ENCODE peak calls at places on chromosomes 13 and 19, in four cellular contexts. G is K562, L is IMR-90, X is HepG2. I is an unnamed sample.

GRCh38 chr19:48629599-48630288 is 7.4 kb downstream of the DBP start:
- DNase-seq in X (no peak), L (no peak), G (peak), I (no peak)

GRCh38 chr13:64591981-64592380 is 2638.2 kb downstream of the PCDH9 start:
- DNase-seq in G (no peak), L (peak), X (no peak), I (no peak)

GRCh38 chr13:113378825-113379224 is 14.9 kb upstream of the GRTP1 start:
- DNase-seq in L (no peak), X (no peak), G (no peak), I (no peak)

GRCh38 chr13:32956595-32956933 is 59.7 kb upstream of the KL start:
- DNase-seq in G (no peak), L (no peak), X (no peak), I (no peak)

GRCh38 chr13:76522083-76522755 is 364.0 kb downstream of the KCTD12 start:
- DNase-seq in G (no peak), X (no peak), L (peak), I (no peak)

GRCh38 chr19:12838893-12839656 is 760 bp downstream of the MAST1 start:
- DNase-seq in X (no peak), G (no peak), L (no peak), I (no peak)

GRCh38 chr13:102536695-102537485 is 59.9 kb upstream of the TPP2 start:
- DNase-seq in X (no peak), G (no peak), L (no peak), I (no peak)

GRCh38 chr13:79776538-79776937 is 295.6 kb downstream of the NDFIP2 start:
- DNase-seq in G (no peak), L (peak), X (no peak), I (no peak)

GRCh38 chr13:51856027-51856736 is 5.6 kb upstream of the CCDC70 start:
- DNase-seq in G (no peak), X (no peak), L (no peak), I (no peak)

GRCh38 chr19:21098291-21098690 is 16.3 kb downstream of the ZNF714 start:
- DNase-seq in G (no peak), X (no peak), L (no peak), I (no peak)

GRCh38 chr13:75299913-75300862 is 181.8 kb downstream of the TBC1D4 start:
- DNase-seq in L (peak), G (no peak), X (no peak), I (no peak)

GRCh38 chr19:15379996-15380647 is 535 bp upstream of the AKAP8 start:
- DNase-seq in G (peak), L (peak), X (peak), I (peak)

GRCh38 chr19:40225440-40226305 is 816 bp downstream of the CCNP start:
- DNase-seq in L (peak), G (no peak), X (peak), I (no peak)

GRCh38 chr13:66689628-66690027 is 540.5 kb downstream of the PCDH9 start:
- DNase-seq in G (no peak), L (peak), X (no peak), I (peak)

GRCh38 chr19:51702103-51702753 is 9.1 kb downstream of the SPACA6 start:
- DNase-seq in X (no peak), G (peak), L (peak), I (peak)

GRCh38 chr19:56725829-56726424 is 54.4 kb upstream of the ZNF835 start:
- DNase-seq in L (no peak), G (no peak), X (no peak), I (peak)

GRCh38 chr19:46624958-46625661 is at the start of gene PTGIR:
- DNase-seq in L (peak), X (no peak), G (peak), I (no peak)

GRCh38 chr19:47569331-47569730 is 3.6 kb downstream of the ZNF541 start:
- DNase-seq in L (no peak), X (no peak), G (no peak), I (no peak)

GRCh38 chr19:2194513-2195078 is 30.9 kb downstream of the DOT1L start:
- DNase-seq in X (no peak), G (no peak), L (no peak), I (no peak)

GRCh38 chr19:2195914-2196313 is 32.2 kb downstream of the DOT1L start:
- DNase-seq in L (no peak), G (no peak), X (no peak), I (no peak)

GRCh38 chr19:2197270-2197669 is 33.5 kb downstream of the DOT1L start:
- DNase-seq in G (no peak), X (no peak), L (no peak), I (no peak)

GRCh38 chr19:2193807-2194206 is 30.1 kb downstream of the DOT1L start:
- DNase-seq in L (no peak), X (no peak), G (no peak), I (no peak)

GRCh38 chr19:2195361-2195760 is 31.6 kb downstream of the DOT1L start:
- DNase-seq in L (no peak), G (no peak), X (no peak), I (no peak)
- TF ChIP-seq MAZ in L (no peak), G (no peak), X (no peak), I (no peak)

DNA sequence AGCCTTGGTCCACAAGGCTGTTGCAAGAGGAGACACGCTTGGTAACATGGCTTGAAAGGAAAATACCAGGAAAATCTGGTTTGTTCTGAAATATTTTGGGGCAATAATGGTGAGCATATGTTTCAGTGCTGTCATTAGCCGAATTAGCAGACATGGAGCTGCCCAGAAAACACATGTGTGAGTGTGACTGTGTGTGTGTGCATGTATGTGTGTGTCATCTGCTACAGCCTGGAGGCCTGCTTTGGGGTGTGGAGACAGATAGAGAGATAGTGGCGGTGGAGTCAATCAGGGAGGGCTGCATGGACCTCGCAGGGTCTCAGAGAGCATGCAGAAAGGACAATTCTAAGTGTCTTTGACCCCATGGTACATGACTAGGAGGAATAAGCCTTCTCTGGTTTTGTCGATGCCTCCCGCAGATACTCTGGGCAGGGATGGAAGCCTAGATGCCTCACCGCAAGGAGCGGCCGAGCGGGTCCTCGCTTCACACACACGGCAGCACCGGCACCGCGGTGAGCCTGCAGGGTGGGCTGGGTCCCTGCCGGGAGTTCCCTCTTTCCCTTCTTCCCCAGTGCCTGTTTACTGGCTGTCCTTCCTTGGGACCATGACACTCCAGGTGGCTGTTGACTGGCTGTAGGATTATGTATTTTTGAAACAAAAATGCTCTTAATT is 3.5 kb downstream of the KCTD15 start:
- DNase-seq in G (no peak), L (no peak), X (no peak), I (no peak)
- TF ChIP-seq MAZ in G (no peak), L (no peak), X (no peak), I (no peak)

DNA sequence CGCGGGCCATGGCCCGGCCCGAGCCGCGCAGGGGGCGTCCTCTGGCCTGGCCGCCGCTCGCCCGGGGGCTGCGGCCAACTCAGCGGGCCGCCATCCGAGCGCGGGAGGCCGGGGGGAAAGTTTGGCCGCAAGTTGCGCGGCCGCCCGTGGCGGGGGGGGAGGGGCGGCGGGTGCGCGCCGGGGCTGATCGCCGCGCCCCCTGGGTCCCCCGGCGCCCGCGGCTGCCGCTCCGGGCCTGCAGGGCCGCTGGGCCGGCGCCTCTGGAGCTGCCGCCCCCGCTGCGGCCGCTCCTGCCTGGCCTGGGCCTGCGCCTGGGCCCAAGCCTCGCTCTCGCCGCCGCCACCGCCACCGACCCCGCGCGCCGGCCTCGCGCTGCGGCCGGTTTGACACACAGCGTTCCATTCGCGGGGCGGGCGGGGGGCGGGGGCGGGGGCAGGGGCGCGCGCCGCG is at the start of gene NR2F6:
- DNase-seq in X (no peak), L (no peak), G (peak), I (no peak)
- TF ChIP-seq MAZ in X (no peak), L (no peak), G (no peak), I (no peak)

GRCh38 chr19:8640402-8641004 is 10.1 kb downstream of the NFILZ start:
- DNase-seq in G (no peak), X (peak), L (no peak), I (peak)
- TF ChIP-seq MAZ in G (no peak), X (no peak), L (no peak), I (no peak)

GRCh38 chr13:31314961-31315360 is 115.2 kb downstream of the B3GLCT start:
- DNase-seq in L (no peak), X (no peak), G (no peak), I (no peak)
- TF ChIP-seq MAZ in L (no peak), X (no peak), G (no peak), I (no peak)

GRCh38 chr19:5193192-5193591 is 147.4 kb downstream of the PTPRS start:
- DNase-seq in X (no peak), G (no peak), L (no peak), I (no peak)
- TF ChIP-seq MAZ in X (no peak), G (no peak), L (no peak), I (no peak)

GRCh38 chr19:2324220-2324948 is 4.0 kb downstream of the LSM7 start:
- DNase-seq in X (no peak), L (no peak), G (no peak), I (no peak)
- TF ChIP-seq MAZ in X (no peak), L (no peak), G (no peak), I (no peak)

DNA sequence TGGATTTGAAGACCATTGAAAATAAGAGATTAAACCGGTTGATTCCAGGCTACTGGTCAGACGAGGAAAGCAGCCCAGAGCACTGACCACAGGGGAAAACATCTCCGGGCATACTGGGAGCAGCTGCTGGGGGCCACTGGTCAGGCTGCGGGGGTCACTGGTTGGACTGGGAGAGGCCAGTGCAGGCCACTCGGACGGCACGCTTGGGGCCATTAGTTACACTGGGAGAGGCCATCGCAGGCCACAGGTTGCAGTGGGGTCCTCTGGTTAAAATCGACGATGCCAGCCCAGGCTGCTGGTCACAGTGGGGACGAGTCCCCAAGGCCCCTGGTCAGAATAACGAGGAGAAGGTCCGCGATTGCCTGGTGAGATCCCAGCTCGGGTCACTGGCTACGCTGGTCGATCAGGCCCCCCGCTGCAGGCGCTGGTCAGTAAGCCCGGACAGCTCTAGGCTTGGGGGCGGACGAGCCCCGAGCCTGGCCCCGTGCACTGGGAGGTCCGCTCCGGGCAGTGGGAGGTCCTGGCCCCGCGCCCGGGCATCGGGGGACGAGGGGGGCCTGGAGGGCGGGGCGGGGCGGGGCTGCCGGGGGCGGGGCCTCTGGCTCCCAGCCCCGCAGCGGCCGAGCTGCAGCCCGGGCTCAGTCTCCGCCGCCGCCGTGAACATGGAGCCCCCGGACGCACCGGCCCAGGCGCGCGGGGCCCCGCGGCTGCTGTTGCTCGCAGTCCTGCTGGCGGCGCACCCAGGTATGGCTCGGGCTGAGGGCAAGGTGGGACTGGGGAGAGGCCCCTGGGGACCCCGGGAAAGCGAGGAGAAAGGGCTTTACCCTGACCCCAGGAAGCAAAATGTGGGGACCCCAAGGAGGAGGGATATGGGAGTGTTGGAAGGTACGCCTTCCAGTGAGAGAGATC is at the start of gene BCAM:
- DNase-seq in L (peak), G (peak), X (peak), I (peak)
- TF ChIP-seq MAZ in L (no peak), G (no peak), X (peak), I (no peak)